ENCODE peak calls at places on chromosomes 11 and 22, in seven cellular contexts. One of them, this sample, is unnamed.

GRCh38 chr11:111697910-111698309 is 68.3 kb downstream of the PPP2R1B start:
- DNase-seq in transverse colon: no peak
- DNase-seq in body of pancreas: no peak
- DNase-seq in dorsolateral prefrontal cortex: no peak
- DNase-seq in A673: no peak
- DNase-seq in IMR-90: no peak
- DNase-seq in hepatocyte: no peak
- DNase-seq in this sample: no peak

GRCh38 chr11:122204206-122204605 is 88.2 kb upstream of the BLID start:
- DNase-seq in transverse colon: no peak
- DNase-seq in body of pancreas: no peak
- DNase-seq in dorsolateral prefrontal cortex: no peak
- DNase-seq in A673: no peak
- DNase-seq in IMR-90: no peak
- DNase-seq in hepatocyte: no peak
- DNase-seq in this sample: no peak

GRCh38 chr11:70063555-70063954 is 14.6 kb upstream of the ANO1 start:
- DNase-seq in transverse colon: no peak
- DNase-seq in body of pancreas: no peak
- DNase-seq in dorsolateral prefrontal cortex: no peak
- DNase-seq in A673: no peak
- DNase-seq in IMR-90: no peak
- DNase-seq in hepatocyte: no peak
- DNase-seq in this sample: no peak

GRCh38 chr11:65778901-65779668 is 1.7 kb downstream of the AP5B1 start:
- DNase-seq in transverse colon: no peak
- DNase-seq in body of pancreas: no peak
- DNase-seq in dorsolateral prefrontal cortex: peak; percentile 8
- DNase-seq in A673: no peak
- DNase-seq in IMR-90: no peak
- DNase-seq in hepatocyte: peak; percentile 6
- DNase-seq in this sample: no peak

GRCh38 chr11:95849087-95849825 is 59.0 kb downstream of the CEP57 start:
- DNase-seq in transverse colon: peak; percentile 44
- DNase-seq in body of pancreas: peak; percentile 44
- DNase-seq in dorsolateral prefrontal cortex: peak; percentile 71
- DNase-seq in A673: peak; percentile 77
- DNase-seq in IMR-90: peak; percentile 82
- DNase-seq in hepatocyte: peak; percentile 70
- DNase-seq in this sample: no peak

GRCh38 chr11:95898782-95899181 is 25.1 kb downstream of the MTMR2 start:
- DNase-seq in transverse colon: no peak
- DNase-seq in body of pancreas: no peak
- DNase-seq in dorsolateral prefrontal cortex: no peak
- DNase-seq in A673: no peak
- DNase-seq in IMR-90: no peak
- DNase-seq in hepatocyte: no peak
- DNase-seq in this sample: no peak

GRCh38 chr11:70108250-70108649 is 30.1 kb downstream of the ANO1 start:
- DNase-seq in transverse colon: no peak
- DNase-seq in body of pancreas: no peak
- DNase-seq in dorsolateral prefrontal cortex: no peak
- DNase-seq in A673: no peak
- DNase-seq in IMR-90: peak; percentile 84
- DNase-seq in hepatocyte: peak; percentile 48
- DNase-seq in this sample: peak; percentile 43

GRCh38 chr11:65867284-65868071 is 5.1 kb downstream of the EFEMP2 start:
- DNase-seq in transverse colon: no peak
- DNase-seq in body of pancreas: no peak
- DNase-seq in dorsolateral prefrontal cortex: no peak
- DNase-seq in A673: no peak
- DNase-seq in IMR-90: no peak
- DNase-seq in hepatocyte: no peak
- DNase-seq in this sample: no peak

GRCh38 chr11:77106321-77106720 is 3.7 kb downstream of the OMP start:
- DNase-seq in transverse colon: peak; percentile 54
- DNase-seq in body of pancreas: peak; percentile 63
- DNase-seq in dorsolateral prefrontal cortex: peak; percentile 27
- DNase-seq in A673: no peak
- DNase-seq in IMR-90: no peak
- DNase-seq in hepatocyte: no peak
- DNase-seq in this sample: no peak

GRCh38 chr11:44030276-44030932 is 17.4 kb upstream of the ACCSL start:
- DNase-seq in transverse colon: no peak
- DNase-seq in body of pancreas: no peak
- DNase-seq in dorsolateral prefrontal cortex: no peak
- DNase-seq in A673: no peak
- DNase-seq in IMR-90: peak; percentile 68
- DNase-seq in hepatocyte: peak; percentile 75
- DNase-seq in this sample: no peak

GRCh38 chr11:69000831-69001245 is 12.2 kb downstream of the MRGPRF start:
- DNase-seq in transverse colon: peak; percentile 49
- DNase-seq in body of pancreas: peak; percentile 53
- DNase-seq in dorsolateral prefrontal cortex: no peak
- DNase-seq in A673: peak; percentile 72
- DNase-seq in IMR-90: peak; percentile 87
- DNase-seq in hepatocyte: peak; percentile 68
- DNase-seq in this sample: no peak

GRCh38 chr11:1043563-1044096 is 7.1 kb upstream of the MUC6 start:
- DNase-seq in transverse colon: no peak
- DNase-seq in body of pancreas: peak; percentile 47
- DNase-seq in dorsolateral prefrontal cortex: no peak
- DNase-seq in A673: no peak
- DNase-seq in IMR-90: no peak
- DNase-seq in hepatocyte: no peak
- DNase-seq in this sample: no peak

GRCh38 chr22:38180841-38181452 is 683 bp downstream of the PLA2G6 start:
- DNase-seq in transverse colon: peak; percentile 57
- DNase-seq in body of pancreas: peak; percentile 63
- DNase-seq in dorsolateral prefrontal cortex: peak; percentile 58
- DNase-seq in A673: no peak
- DNase-seq in IMR-90: no peak
- DNase-seq in hepatocyte: peak; percentile 66
- DNase-seq in this sample: no peak

GRCh38 chr11:2926611-2927492 is 2.4 kb downstream of the PHLDA2 start:
- DNase-seq in transverse colon: peak; percentile 9
- DNase-seq in body of pancreas: no peak
- DNase-seq in dorsolateral prefrontal cortex: no peak
- DNase-seq in A673: no peak
- DNase-seq in IMR-90: no peak
- DNase-seq in hepatocyte: no peak
- DNase-seq in this sample: no peak

GRCh38 chr11:44760917-44761545 is 34.3 kb downstream of the TSPAN18 start:
- DNase-seq in transverse colon: no peak
- DNase-seq in body of pancreas: no peak
- DNase-seq in dorsolateral prefrontal cortex: no peak
- DNase-seq in A673: peak; percentile 93
- DNase-seq in IMR-90: peak; percentile 96
- DNase-seq in hepatocyte: peak; percentile 78
- DNase-seq in this sample: peak; percentile 52

GRCh38 chr11:112315861-112316739 is 55.4 kb upstream of the PLET1 start:
- DNase-seq in transverse colon: no peak
- DNase-seq in body of pancreas: no peak
- DNase-seq in dorsolateral prefrontal cortex: no peak
- DNase-seq in A673: no peak
- DNase-seq in IMR-90: no peak
- DNase-seq in hepatocyte: no peak
- DNase-seq in this sample: no peak

GRCh38 chr11:20672575-20672974 is 3.2 kb downstream of the NELL1 start:
- DNase-seq in transverse colon: no peak
- DNase-seq in body of pancreas: no peak
- DNase-seq in dorsolateral prefrontal cortex: no peak
- DNase-seq in A673: peak; percentile 13
- DNase-seq in IMR-90: no peak
- DNase-seq in hepatocyte: no peak
- DNase-seq in this sample: no peak

GRCh38 chr11:15589070-15589626 is 474.4 kb downstream of the INSC start:
- DNase-seq in transverse colon: no peak
- DNase-seq in body of pancreas: no peak
- DNase-seq in dorsolateral prefrontal cortex: no peak
- DNase-seq in A673: peak; percentile 91
- DNase-seq in IMR-90: no peak
- DNase-seq in hepatocyte: no peak
- DNase-seq in this sample: no peak

GRCh38 chr22:39520874-39521857 is 804 bp downstream of the ATF4 start:
- DNase-seq in transverse colon: peak; percentile 84
- DNase-seq in body of pancreas: peak; percentile 77
- DNase-seq in dorsolateral prefrontal cortex: no peak
- DNase-seq in A673: peak; percentile 71
- DNase-seq in IMR-90: peak; percentile 73
- DNase-seq in hepatocyte: peak; percentile 92
- DNase-seq in this sample: no peak

GRCh38 chr11:46367244-46367915 is 14.1 kb upstream of the MDK start:
- DNase-seq in transverse colon: peak; percentile 72
- DNase-seq in body of pancreas: peak; percentile 76
- DNase-seq in dorsolateral prefrontal cortex: peak; percentile 77
- DNase-seq in A673: peak; percentile 88
- DNase-seq in IMR-90: peak; percentile 59
- DNase-seq in hepatocyte: peak; percentile 74
- DNase-seq in this sample: no peak

GRCh38 chr11:69062169-69062855 is 13.6 kb downstream of the TPCN2 start:
- DNase-seq in transverse colon: no peak
- DNase-seq in body of pancreas: no peak
- DNase-seq in dorsolateral prefrontal cortex: no peak
- DNase-seq in A673: no peak
- DNase-seq in IMR-90: no peak
- DNase-seq in hepatocyte: no peak
- DNase-seq in this sample: no peak

GRCh38 chr11:116853461-116854073 is 16.1 kb upstream of the APOA1 start:
- DNase-seq in transverse colon: peak; percentile 48
- DNase-seq in body of pancreas: no peak
- DNase-seq in dorsolateral prefrontal cortex: no peak
- DNase-seq in A673: peak; percentile 78
- DNase-seq in IMR-90: peak; percentile 96
- DNase-seq in hepatocyte: peak; percentile 45
- DNase-seq in this sample: peak; percentile 74

GRCh38 chr11:130721282-130721681 is 195.0 kb downstream of the SNX19 start:
- DNase-seq in transverse colon: no peak
- DNase-seq in body of pancreas: no peak
- DNase-seq in dorsolateral prefrontal cortex: no peak
- DNase-seq in A673: no peak
- DNase-seq in IMR-90: no peak
- DNase-seq in hepatocyte: no peak
- DNase-seq in this sample: no peak

DNA sequence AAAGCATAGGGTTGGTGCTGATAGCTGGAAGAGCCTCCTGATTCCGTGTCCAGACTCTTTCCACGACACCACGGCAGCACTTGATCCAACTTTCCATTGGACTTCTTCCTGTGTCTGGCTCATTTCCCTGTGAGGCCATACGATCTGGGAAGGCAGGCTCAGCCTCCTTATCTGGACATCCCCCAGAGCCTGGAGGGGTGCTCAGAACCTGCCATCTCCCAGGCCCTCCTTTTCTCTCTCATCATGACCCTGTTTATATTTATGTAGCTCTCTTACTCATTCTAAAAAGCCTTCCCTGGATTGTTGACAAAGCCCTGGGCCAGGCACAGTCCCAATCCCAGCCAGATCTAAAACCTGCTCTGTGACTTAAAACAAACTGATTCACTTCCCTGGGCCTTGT is 7.8 kb upstream of the BCL9L start:
- DNase-seq in transverse colon: no peak
- DNase-seq in body of pancreas: peak; percentile 35
- DNase-seq in dorsolateral prefrontal cortex: no peak
- DNase-seq in A673: no peak
- DNase-seq in IMR-90: peak; percentile 16
- DNase-seq in hepatocyte: no peak
- DNase-seq in this sample: no peak
- TF ChIP-seq CTCF in transverse colon: no peak
- TF ChIP-seq CTCF in body of pancreas: no peak
- TF ChIP-seq CTCF in dorsolateral prefrontal cortex: no peak
- TF ChIP-seq CTCF in A673: no peak
- TF ChIP-seq CTCF in IMR-90: no peak
- TF ChIP-seq CTCF in hepatocyte: no peak
- TF ChIP-seq CTCF in this sample: no peak

GRCh38 chr11:115304774-115305472 is 199.3 kb downstream of the CADM1 start:
- DNase-seq in transverse colon: no peak
- DNase-seq in body of pancreas: no peak
- DNase-seq in dorsolateral prefrontal cortex: no peak
- DNase-seq in A673: no peak
- DNase-seq in IMR-90: no peak
- DNase-seq in hepatocyte: no peak
- DNase-seq in this sample: no peak
- H3K4me3 ChIP-seq in transverse colon: no peak overlapping the region
- H3K4me3 ChIP-seq in body of pancreas: no peak overlapping the region
- H3K4me3 ChIP-seq in dorsolateral prefrontal cortex: no peak overlapping the region
- H3K4me3 ChIP-seq in A673: no peak overlapping the region
- H3K4me3 ChIP-seq in IMR-90: no peak overlapping the region
- H3K4me3 ChIP-seq in hepatocyte: no peak overlapping the region
- H3K4me3 ChIP-seq in this sample: no peak overlapping the region

DNA sequence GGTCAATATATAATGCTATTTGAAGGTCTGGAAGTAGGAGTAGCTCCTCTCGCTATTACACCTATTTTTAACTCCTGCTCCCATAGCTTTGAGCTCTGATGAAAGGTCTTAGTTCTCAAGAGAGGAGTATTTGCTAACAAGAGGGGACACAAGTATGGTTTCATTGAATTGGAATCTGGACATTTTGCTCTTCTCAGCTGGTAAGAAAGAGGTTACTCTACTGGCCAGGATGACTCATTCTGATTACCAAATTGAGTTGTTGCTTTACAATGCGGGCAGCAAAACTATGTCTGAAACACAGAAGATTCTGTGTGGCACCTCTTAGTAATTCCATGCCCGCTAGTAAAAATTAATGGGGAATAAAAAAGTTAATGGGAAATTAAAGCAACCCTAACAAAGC is 63.6 kb upstream of the EP300 start:
- DNase-seq in transverse colon: no peak
- DNase-seq in body of pancreas: no peak
- DNase-seq in dorsolateral prefrontal cortex: no peak
- DNase-seq in A673: no peak
- DNase-seq in IMR-90: peak; percentile 94
- DNase-seq in hepatocyte: peak; percentile 54
- DNase-seq in this sample: peak; percentile 78
- H3K27ac ChIP-seq in transverse colon: peak overlapping the region; percentile 50
- H3K27ac ChIP-seq in body of pancreas: no peak overlapping the region
- H3K27ac ChIP-seq in dorsolateral prefrontal cortex: no peak overlapping the region
- H3K27ac ChIP-seq in A673: no peak overlapping the region
- H3K27ac ChIP-seq in IMR-90: no peak overlapping the region
- H3K27ac ChIP-seq in hepatocyte: peak overlapping the region; percentile 20
- H3K27ac ChIP-seq in this sample: peak overlapping the region; percentile 42

GRCh38 chr22:20398420-20398819 is 4.5 kb downstream of the ZNF74 start:
- DNase-seq in transverse colon: no peak
- DNase-seq in body of pancreas: no peak
- DNase-seq in dorsolateral prefrontal cortex: no peak
- DNase-seq in A673: no peak
- DNase-seq in IMR-90: no peak
- DNase-seq in hepatocyte: no peak
- DNase-seq in this sample: no peak

GRCh38 chr22:20400606-20401375 is 6.8 kb downstream of the ZNF74 start:
- DNase-seq in transverse colon: no peak
- DNase-seq in body of pancreas: no peak
- DNase-seq in dorsolateral prefrontal cortex: no peak
- DNase-seq in A673: no peak
- DNase-seq in IMR-90: no peak
- DNase-seq in hepatocyte: no peak
- DNase-seq in this sample: no peak

GRCh38 chr22:20397498-20397897 is 3.5 kb downstream of the ZNF74 start:
- DNase-seq in transverse colon: no peak
- DNase-seq in body of pancreas: no peak
- DNase-seq in dorsolateral prefrontal cortex: no peak
- DNase-seq in A673: no peak
- DNase-seq in IMR-90: no peak
- DNase-seq in hepatocyte: no peak
- DNase-seq in this sample: no peak

GRCh38 chr22:20401376-20402020 is 7.5 kb downstream of the ZNF74 start:
- DNase-seq in transverse colon: no peak
- DNase-seq in body of pancreas: no peak
- DNase-seq in dorsolateral prefrontal cortex: no peak
- DNase-seq in A673: no peak
- DNase-seq in IMR-90: no peak
- DNase-seq in hepatocyte: no peak
- DNase-seq in this sample: no peak

GRCh38 chr22:20399866-20400605 is 6.1 kb downstream of the ZNF74 start:
- DNase-seq in transverse colon: no peak
- DNase-seq in body of pancreas: no peak
- DNase-seq in dorsolateral prefrontal cortex: no peak
- DNase-seq in A673: no peak
- DNase-seq in IMR-90: no peak
- DNase-seq in hepatocyte: no peak
- DNase-seq in this sample: no peak
- TF ChIP-seq CTCF in transverse colon: no peak
- TF ChIP-seq CTCF in body of pancreas: no peak
- TF ChIP-seq CTCF in dorsolateral prefrontal cortex: no peak
- TF ChIP-seq CTCF in A673: no peak
- TF ChIP-seq CTCF in IMR-90: no peak
- TF ChIP-seq CTCF in hepatocyte: no peak
- TF ChIP-seq CTCF in this sample: no peak

This sample was measured in AG04450.